ENCODE peak calls at places on chromosomes 5 and 9, in nine cellular contexts. L, W, T, X, F, D, S, Q and N are unnamed samples.

GRCh38 chr9:72415163-72415562 is 50.2 kb upstream of the ZFAND5 start:
- DNase-seq in W (no peak), S (no peak), T (no peak), D (no peak), X (no peak), F (no peak), Q (no peak), L (no peak), N (no peak)

GRCh38 chr9:83473488-83473971 is 64.7 kb downstream of the FRMD3 start:
- DNase-seq in X (no peak), S (no peak), D (no peak), F (no peak), W (no peak), L (no peak), Q (no peak), T (no peak), N (no peak)

GRCh38 chr5:156482816-156483215 is 155.9 kb downstream of the SGCD start:
- DNase-seq in Q (no peak), D (no peak), X (no peak), S (no peak), W (no peak), L (no peak), T (no peak), F (no peak), N (no peak)

GRCh38 chr5:143311955-143312354 is 91.5 kb downstream of the NR3C1 start:
- DNase-seq in T (no peak), Q (no peak), L (no peak), W (no peak), S (no peak), X (no peak), D (no peak), F (no peak), N (no peak)

GRCh38 chr9:77022783-77023440 is 3.5 kb downstream of the FOXB2 start:
- DNase-seq in Q (no peak), X (no peak), W (no peak), F (no peak), D (no peak), T (no peak), L (no peak), S (peak; percentile 86), N (no peak)

GRCh38 chr9:34691556-34691955 is 480 bp upstream of the CCL19 start:
- DNase-seq in S (no peak), X (peak; percentile 51), D (no peak), L (no peak), Q (no peak), T (no peak), W (no peak), F (no peak), N (no peak)

GRCh38 chr9:117160254-117160653 is 254.6 kb downstream of the ASTN2 start:
- DNase-seq in L (no peak), X (no peak), T (no peak), D (no peak), S (no peak), F (no peak), W (no peak), Q (no peak), N (no peak)

GRCh38 chr5:27318701-27319100 is 280.3 kb upstream of the CDH9 start:
- DNase-seq in F (no peak), T (no peak), L (no peak), X (no peak), Q (no peak), S (no peak), D (no peak), W (no peak), N (no peak)

GRCh38 chr9:136204838-136205706 is at the start of gene LHX3:
- DNase-seq in D (no peak), T (no peak), Q (no peak), F (no peak), L (no peak), X (no peak), W (peak; percentile 9), S (no peak), N (no peak)

GRCh38 chr5:168653611-168654010 is 74.4 kb upstream of the PANK3 start:
- DNase-seq in D (no peak), W (no peak), Q (no peak), S (no peak), X (no peak), L (no peak), F (no peak), T (no peak), N (no peak)

GRCh38 chr5:76790632-76791290 is 28.1 kb upstream of the F2RL1 start:
- DNase-seq in D (no peak), S (no peak), F (no peak), W (peak; percentile 98), Q (no peak), L (peak; percentile 29), T (no peak), X (no peak), N (no peak)

GRCh38 chr9:124307379-124308030 is 49.8 kb downstream of the NEK6 start:
- DNase-seq in L (no peak), D (no peak), S (no peak), Q (no peak), W (no peak), T (no peak), X (no peak), F (no peak), N (no peak)

GRCh38 chr5:16552666-16553343 is 64.0 kb downstream of the RETREG1 start:
- DNase-seq in T (peak; percentile 88), L (peak; percentile 68), S (no peak), Q (no peak), F (peak; percentile 60), X (peak; percentile 77), W (peak; percentile 52), D (peak; percentile 87), N (peak; percentile 29)

GRCh38 chr5:90530736-90531487 is 1.5 kb upstream of the LYSMD3 start:
- DNase-seq in T (no peak), D (no peak), L (peak; percentile 51), X (no peak), S (no peak), F (no peak), Q (no peak), W (no peak), N (no peak)

GRCh38 chr5:32301891-32302290 is 10.8 kb downstream of the MTMR12 start:
- DNase-seq in T (no peak), Q (no peak), L (no peak), D (no peak), X (no peak), S (no peak), F (no peak), W (no peak), N (no peak)

GRCh38 chr5:139979943-139980342 is 63.2 kb downstream of the NRG2 start:
- DNase-seq in S (no peak), T (no peak), D (no peak), X (no peak), Q (no peak), F (no peak), L (no peak), W (no peak), N (no peak)

GRCh38 chr9:3740690-3741419 is 215.1 kb upstream of the RFX3 start:
- DNase-seq in T (no peak), S (no peak), X (no peak), W (no peak), F (no peak), L (no peak), Q (no peak), D (no peak), N (no peak)

GRCh38 chr5:156411131-156411727 is 84.3 kb downstream of the SGCD start:
- DNase-seq in S (no peak), T (no peak), D (no peak), L (no peak), W (no peak), F (no peak), X (no peak), Q (no peak), N (no peak)

GRCh38 chr5:140018920-140019644 is 24.0 kb downstream of the NRG2 start:
- DNase-seq in L (no peak), D (no peak), X (no peak), S (no peak), W (no peak), T (no peak), F (no peak), Q (no peak), N (no peak)

DNA sequence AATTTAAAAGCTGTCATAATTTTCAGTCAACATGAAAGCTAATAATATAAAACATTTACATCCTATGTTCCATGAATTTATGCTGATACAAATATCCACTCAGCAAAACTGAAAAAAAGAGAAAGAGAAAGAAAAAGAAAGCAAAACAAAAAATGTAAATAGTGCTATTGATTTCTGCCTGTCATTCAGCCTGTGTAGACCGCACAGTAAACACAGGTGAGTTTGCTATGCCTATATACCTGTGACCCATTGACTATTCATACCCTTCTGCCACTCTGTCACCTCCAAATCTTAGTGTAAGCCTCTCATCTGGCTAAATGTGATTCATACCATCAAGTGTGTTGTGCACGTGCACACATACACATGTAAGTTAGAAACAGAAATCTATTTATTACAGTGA is 359.0 kb upstream of the RORB start:
- DNase-seq in Q (no peak), L (no peak), F (no peak), S (no peak), D (no peak), X (no peak), T (no peak), W (no peak), N (no peak)
- H3K4me3 ChIP-seq in Q (no peak overlapping the region), L (no peak overlapping the region), F (no peak overlapping the region), S (no peak overlapping the region), D (no peak overlapping the region), X (no peak overlapping the region), T (no peak overlapping the region), W (no peak overlapping the region), N (no peak overlapping the region)

GRCh38 chr5:153783278-153783677 is 255.4 kb downstream of the FAM114A2 start:
- DNase-seq in W (no peak), D (no peak), T (no peak), Q (no peak), L (no peak), F (no peak), X (no peak), S (no peak), N (no peak)
- TF ChIP-seq POLR2AphosphoS5 in W (no peak), D (no peak), T (no peak), Q (no peak), L (no peak), F (no peak), X (no peak), S (no peak), N (no peak)

DNA sequence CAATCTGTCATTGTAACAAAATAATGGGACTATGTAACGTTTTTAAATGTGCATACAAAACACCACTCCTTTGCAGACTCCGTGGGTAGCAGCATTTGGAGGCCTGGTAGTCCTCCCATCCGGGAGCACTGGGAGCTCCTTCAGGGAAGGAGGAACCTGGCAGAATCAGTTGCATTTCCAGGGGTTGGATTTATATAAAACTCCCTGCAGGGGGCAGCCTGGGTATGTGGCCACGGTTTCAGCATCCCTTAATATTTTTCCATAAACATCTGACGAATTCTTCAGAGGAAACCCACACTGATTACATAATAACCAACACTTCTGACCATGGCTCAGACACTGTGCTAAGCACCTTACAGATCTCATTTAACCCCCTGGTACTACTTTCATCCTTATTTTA is 6.1 kb upstream of the AFAP1L1 start:
- DNase-seq in F (no peak), D (no peak), T (no peak), S (no peak), X (no peak), W (peak; percentile 77), Q (no peak), L (peak; percentile 11), N (peak; percentile 8)
- TF ChIP-seq CTCF in F (no peak), D (no peak), T (no peak), S (peak; percentile 37), X (no peak), W (peak; percentile 62), Q (no peak), L (peak; percentile 31), N (peak; percentile 0)

DNA sequence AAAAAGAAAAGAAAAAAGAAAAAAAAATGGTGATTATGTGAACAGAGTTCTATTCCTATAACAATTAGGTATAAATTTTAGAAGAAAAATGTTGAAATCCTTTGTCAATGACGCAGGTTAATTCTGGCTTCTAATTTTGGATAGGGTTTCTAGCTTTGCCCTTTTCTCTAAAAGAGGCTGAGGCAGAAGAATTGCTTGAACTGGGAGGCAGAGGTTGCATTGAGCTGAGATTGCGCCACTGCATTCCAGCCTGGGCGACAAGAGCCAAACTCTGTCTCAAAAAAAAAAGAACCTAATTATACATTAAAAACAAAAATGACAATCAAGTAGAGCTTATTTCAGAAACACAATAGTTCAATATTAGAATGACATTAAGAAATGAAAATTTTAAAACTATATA is 2.9 kb downstream of the STXBP1 start:
- DNase-seq in X (no peak), F (no peak), T (no peak), W (no peak), Q (no peak), S (no peak), D (no peak), L (no peak), N (no peak)
- H3K4me3 ChIP-seq in X (no peak overlapping the region), F (no peak overlapping the region), T (no peak overlapping the region), W (no peak overlapping the region), Q (no peak overlapping the region), S (no peak overlapping the region), D (no peak overlapping the region), L (no peak overlapping the region), N (no peak overlapping the region)